ENCODE peak calls at places on chromosome 19, in ten cellular contexts. X is transverse colon, T is suprapubic skin, L is spleen, P is HCT116, B is breast epithelium, A is stomach, R is SK-N-SH, U is K562, E is sigmoid colon. Q is an unnamed sample. For H3K9me3, the result is how much of the 10 kb centered on the place peaks cover.

GRCh38 chr19:29287061-29287460 is 74.1 kb upstream of the UQCRFS1 start:
- DNase-seq in X (no peak), T (no peak), L (no peak), P (no peak), B (no peak), A (no peak), R (peak), U (no peak), E (no peak), Q (no peak)

GRCh38 chr19:4723465-4724251 is at the start of gene DPP9:
- DNase-seq in X (peak), T (peak), L (peak), P (peak), B (peak), A (peak), R (peak), U (peak), E (peak), Q (peak)

GRCh38 chr19:54232552-54232934 is 9.7 kb upstream of the LILRB3 start:
- DNase-seq in X (no peak), T (no peak), L (no peak), P (no peak), B (no peak), A (no peak), R (no peak), U (no peak), E (no peak), Q (no peak)

GRCh38 chr19:8057545-8058270 is 5.1 kb downstream of the CCL25 start:
- DNase-seq in X (no peak), T (no peak), L (no peak), P (no peak), B (no peak), A (no peak), R (peak), U (peak), E (no peak), Q (no peak)

GRCh38 chr19:863305-863620 is 3.8 kb downstream of the CFD start:
- DNase-seq in X (no peak), T (no peak), L (no peak), P (no peak), B (no peak), A (no peak), R (no peak), U (no peak), E (no peak), Q (no peak)

GRCh38 chr19:34436716-34437115 is 8.5 kb downstream of the UBA2 start:
- DNase-seq in X (no peak), T (no peak), L (no peak), P (no peak), B (no peak), A (no peak), R (no peak), U (no peak), E (no peak), Q (no peak)

GRCh38 chr19:6925801-6926751 is 38.7 kb downstream of the ADGRE1 start:
- DNase-seq in X (no peak), T (no peak), L (no peak), P (no peak), B (no peak), A (no peak), R (no peak), U (no peak), E (no peak), Q (no peak)

GRCh38 chr19:53980553-53981407 is 10.7 kb upstream of the CACNG6 start:
- DNase-seq in X (no peak), T (no peak), L (no peak), P (peak), B (no peak), A (no peak), R (peak), U (peak), E (no peak), Q (no peak)

GRCh38 chr19:35975608-35976214 is 19.3 kb upstream of the SDHAF1 start:
- DNase-seq in X (no peak), T (no peak), L (no peak), P (no peak), B (no peak), A (no peak), R (no peak), U (peak), E (no peak), Q (no peak)

GRCh38 chr19:19540707-19541515 is 2.8 kb downstream of the CILP2 start:
- DNase-seq in X (peak), T (no peak), L (peak), P (peak), B (peak), A (peak), R (peak), U (peak), E (no peak), Q (no peak)

GRCh38 chr19:48203227-48203793 is 32.8 kb downstream of the ZSWIM9 start:
- DNase-seq in X (no peak), T (no peak), L (no peak), P (peak), B (no peak), A (no peak), R (no peak), U (no peak), E (no peak), Q (no peak)

GRCh38 chr19:41410655-41411054 is 13.0 kb downstream of the BCKDHA start:
- DNase-seq in X (no peak), T (no peak), L (no peak), P (no peak), B (no peak), A (no peak), R (no peak), U (no peak), E (no peak), Q (no peak)

GRCh38 chr19:49339364-49340068 is 4.3 kb downstream of the CD37 start:
- DNase-seq in X (peak), T (peak), L (peak), P (no peak), B (peak), A (peak), R (peak), U (peak), E (peak), Q (peak)

GRCh38 chr19:42115219-42115618 is 17.0 kb downstream of the POU2F2 start:
- DNase-seq in X (no peak), T (no peak), L (no peak), P (no peak), B (no peak), A (no peak), R (no peak), U (no peak), E (no peak), Q (no peak)

DNA sequence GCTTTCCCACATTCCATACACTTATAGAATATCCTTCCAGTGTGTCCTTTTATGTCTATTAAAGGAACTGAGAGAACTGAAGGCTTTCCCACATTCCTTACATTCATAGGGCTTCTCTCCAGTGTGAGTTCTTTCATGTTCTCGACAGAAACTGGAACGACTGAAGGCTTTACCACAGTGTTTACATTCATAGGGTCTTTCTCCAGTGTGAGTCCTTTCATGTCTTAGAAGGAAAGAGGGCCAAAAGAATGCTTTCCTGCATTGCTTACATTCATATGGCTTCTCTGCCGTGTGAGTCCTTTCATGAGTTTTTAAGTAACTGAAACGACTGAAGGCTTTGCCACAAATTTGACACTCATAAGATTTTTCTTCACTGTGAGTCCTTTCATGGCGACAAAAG is 22.3 kb downstream of the ZNF44 start:
- DNase-seq in X (no peak), T (no peak), L (no peak), P (no peak), B (no peak), A (no peak), R (no peak), U (no peak), E (no peak), Q (no peak)
- H3K9me3 ChIP-seq in X (half or more), T (under half), L (half or more), P (under half), B (half or more), A (under half), R (under half), U (under half), E (under half), Q (under half)

GRCh38 chr19:23260956-23261355 is 10.8 kb upstream of the ZNF724 start:
- DNase-seq in X (no peak), T (no peak), L (no peak), P (no peak), B (no peak), A (no peak), R (no peak), U (no peak), E (no peak), Q (no peak)
- TF ChIP-seq POLR2AphosphoS5 in X (no peak), T (no peak), L (no peak), P (no peak), B (no peak), A (no peak), R (no peak), U (no peak), E (no peak), Q (no peak)

GRCh38 chr19:27851543-27852060 is 1361.3 kb downstream of the UQCRFS1 start:
- DNase-seq in X (no peak), T (no peak), L (no peak), P (no peak), B (no peak), A (no peak), R (no peak), U (no peak), E (no peak), Q (no peak)
- H3K9me3 ChIP-seq in X (under half), T (under half), L (half or more), P (under half), B (under half), A (under half), R (under half), U (under half), E (under half), Q (under half)

GRCh38 chr19:55697069-55697440 is 22.0 kb downstream of the EPN1 start:
- DNase-seq in X (no peak), T (no peak), L (peak), P (no peak), B (no peak), A (no peak), R (no peak), U (no peak), E (no peak), Q (no peak)
- TF ChIP-seq POLR2AphosphoS5 in X (no peak), T (no peak), L (no peak), P (no peak), B (no peak), A (no peak), R (no peak), U (no peak), E (no peak), Q (no peak)

GRCh38 chr19:44341794-44342193 is 14.7 kb downstream of the ZNF112 start:
- DNase-seq in X (no peak), T (no peak), L (no peak), P (no peak), B (no peak), A (no peak), R (no peak), U (no peak), E (no peak), Q (no peak)
- H3K9me3 ChIP-seq in X (under half), T (under half), L (half or more), P (under half), B (half or more), A (under half), R (under half), U (under half), E (under half), Q (under half)

GRCh38 chr19:16112778-16113177 is 1.1 kb downstream of the RAB8A start:
- DNase-seq in X (no peak), T (no peak), L (no peak), P (no peak), B (no peak), A (no peak), R (no peak), U (peak), E (no peak), Q (no peak)

GRCh38 chr19:16115309-16116039 is 3.8 kb downstream of the RAB8A start:
- DNase-seq in X (peak), T (no peak), L (no peak), P (no peak), B (no peak), A (no peak), R (no peak), U (no peak), E (no peak), Q (no peak)

GRCh38 chr19:16113727-16114126 is 2.0 kb downstream of the RAB8A start:
- DNase-seq in X (no peak), T (no peak), L (no peak), P (no peak), B (no peak), A (no peak), R (no peak), U (no peak), E (no peak), Q (no peak)

GRCh38 chr19:16111160-16111908 is at the start of gene RAB8A:
- DNase-seq in X (peak), T (peak), L (peak), P (peak), B (peak), A (peak), R (peak), U (peak), E (peak), Q (peak)

DNA sequence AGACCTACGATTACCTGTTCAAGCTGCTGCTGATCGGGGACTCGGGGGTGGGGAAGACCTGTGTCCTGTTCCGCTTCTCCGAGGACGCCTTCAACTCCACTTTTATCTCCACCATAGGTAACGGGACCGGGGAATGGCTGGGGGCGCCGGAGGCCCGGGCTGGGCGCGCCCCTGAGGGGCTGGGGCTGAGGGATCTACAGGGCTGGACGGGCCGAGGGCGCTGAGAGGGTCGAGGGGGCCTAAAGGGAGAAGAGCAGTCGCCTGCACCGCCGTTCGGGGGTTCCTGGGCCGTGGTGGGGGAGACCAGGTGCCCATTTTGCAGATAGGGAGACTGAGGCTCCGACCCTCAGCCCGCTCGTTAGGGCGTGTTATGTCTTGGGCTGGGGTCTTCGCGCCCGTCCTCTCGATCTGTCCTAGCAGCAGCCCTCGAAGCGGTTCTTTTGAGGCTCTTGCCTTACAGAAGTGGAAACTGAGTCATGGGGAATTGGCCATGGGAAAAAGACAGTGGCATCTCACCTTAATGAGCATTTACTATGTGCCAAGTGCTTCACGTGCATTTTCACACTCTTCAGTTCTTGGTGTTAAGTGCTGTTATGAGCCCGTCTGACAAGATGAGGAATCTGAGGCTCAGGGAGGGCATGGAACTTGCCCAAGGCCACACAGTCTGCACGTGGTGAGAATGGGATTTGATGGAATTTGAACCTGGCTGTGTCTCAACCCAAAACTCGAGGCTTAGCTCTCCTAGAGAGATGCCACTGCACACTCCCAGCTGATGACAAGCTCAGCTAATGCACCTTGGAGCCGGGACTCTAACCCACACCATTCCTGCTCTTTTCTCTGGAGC is 442 bp downstream of the RAB8A start:
- DNase-seq in X (peak), T (no peak), L (no peak), P (no peak), B (no peak), A (no peak), R (no peak), U (no peak), E (peak), Q (no peak)
- TF ChIP-seq POLR2AphosphoS5 in X (no peak), T (no peak), L (no peak), P (peak), B (no peak), A (no peak), R (peak), U (peak), E (no peak), Q (peak)

GRCh38 chr19:31002852-31003251 is 346.4 kb downstream of the TSHZ3 start:
- DNase-seq in X (no peak), T (no peak), L (no peak), P (no peak), B (no peak), A (no peak), R (peak), U (no peak), E (no peak), Q (no peak)
- H3K9me3 ChIP-seq in X (under half), T (under half), L (under half), P (under half), B (under half), A (under half), R (under half), U (under half), E (under half), Q (under half)